ENCODE peak calls at places on chromosomes 7 and 10, in four cellular contexts. E is choroid plexus epithelial cell, L is GM12878, N is fibroblast of lung. Z is an unnamed sample.

GRCh38 chr10:73940634-73941221 is 29.8 kb downstream of the PLAU start:
- DNase-seq in L (no peak), E (peak), N (peak), Z (no peak)

GRCh38 chr7:31890198-31890597 is 180.0 kb downstream of the PDE1C start:
- DNase-seq in N (peak), L (peak), E (no peak), Z (no peak)

GRCh38 chr10:61635946-61636345 is 26.8 kb upstream of the CABCOCO1 start:
- DNase-seq in N (peak), E (peak), L (no peak), Z (no peak)

GRCh38 chr10:84375011-84375410 is 46.6 kb downstream of the CCSER2 start:
- DNase-seq in E (peak), L (peak), N (peak), Z (no peak)

GRCh38 chr7:128163473-128163872 is 77.6 kb upstream of the LEP start:
- DNase-seq in E (no peak), L (no peak), N (no peak), Z (no peak)

GRCh38 chr7:70177166-70177565 is 578.9 kb downstream of the AUTS2 start:
- DNase-seq in E (no peak), N (no peak), L (no peak), Z (no peak)

GRCh38 chr7:10734595-10734994 is 239.1 kb upstream of the PHF14 start:
- DNase-seq in E (no peak), L (no peak), N (no peak), Z (no peak)

GRCh38 chr10:100792544-100792943 is 47.2 kb downstream of the PAX2 start:
- DNase-seq in L (no peak), N (no peak), E (no peak), Z (no peak)

GRCh38 chr7:158096582-158096981 is 491.0 kb downstream of the PTPRN2 start:
- DNase-seq in N (no peak), E (no peak), L (no peak), Z (no peak)

GRCh38 chr7:30237271-30237695 is 47.1 kb upstream of the ZNRF2 start:
- DNase-seq in N (no peak), E (no peak), L (no peak), Z (no peak)

GRCh38 chr10:62130948-62131347 is 137.7 kb downstream of the RTKN2 start:
- DNase-seq in L (no peak), N (peak), E (peak), Z (peak)

GRCh38 chr7:114889646-114890285 is 32.1 kb upstream of the MDFIC start:
- DNase-seq in N (peak), L (no peak), E (peak), Z (peak)

GRCh38 chr10:96406091-96406490 is 47.3 kb upstream of the OPALIN start:
- DNase-seq in L (no peak), E (no peak), N (no peak), Z (no peak)

GRCh38 chr7:139618482-139619366 is 95.2 kb downstream of the CLEC2L start:
- DNase-seq in L (no peak), N (peak), E (peak), Z (no peak)
- TF ChIP-seq CTCF in L (peak), N (peak), E (peak), Z (peak)

GRCh38 chr10:86968994-86969355 is 693 bp downstream of the ADIRF start:
- DNase-seq in E (no peak), L (no peak), N (no peak), Z (no peak)

GRCh38 chr10:86968271-86968993 is at the start of gene ADIRF:
- DNase-seq in N (no peak), E (no peak), L (no peak), Z (no peak)

GRCh38 chr10:86970887-86971145 is 2.5 kb downstream of the ADIRF start:
- DNase-seq in N (no peak), L (no peak), E (no peak), Z (no peak)

GRCh38 chr10:86970152-86970886 is 2.0 kb downstream of the ADIRF start:
- DNase-seq in N (peak), E (no peak), L (no peak), Z (no peak)

GRCh38 chr10:86969421-86970041 is 1.2 kb downstream of the ADIRF start:
- DNase-seq in L (no peak), E (no peak), N (peak), Z (no peak)
- H3K4me3 ChIP-seq in L (no peak), E (no peak), N (peak), Z (no peak)

GRCh38 chr10:109922976-109923921 is at the start of gene XPNPEP1:
- DNase-seq in L (no peak), E (peak), N (peak), Z (peak)
- TF ChIP-seq CTCF in L (no peak), E (no peak), N (no peak), Z (no peak)

GRCh38 chr7:37683263-37684120 is at the start of gene GPR141:
- DNase-seq in L (peak), N (no peak), E (no peak), Z (no peak)
- H3K4me3 ChIP-seq in L (peak), N (no peak), E (no peak), Z (no peak)

DNA sequence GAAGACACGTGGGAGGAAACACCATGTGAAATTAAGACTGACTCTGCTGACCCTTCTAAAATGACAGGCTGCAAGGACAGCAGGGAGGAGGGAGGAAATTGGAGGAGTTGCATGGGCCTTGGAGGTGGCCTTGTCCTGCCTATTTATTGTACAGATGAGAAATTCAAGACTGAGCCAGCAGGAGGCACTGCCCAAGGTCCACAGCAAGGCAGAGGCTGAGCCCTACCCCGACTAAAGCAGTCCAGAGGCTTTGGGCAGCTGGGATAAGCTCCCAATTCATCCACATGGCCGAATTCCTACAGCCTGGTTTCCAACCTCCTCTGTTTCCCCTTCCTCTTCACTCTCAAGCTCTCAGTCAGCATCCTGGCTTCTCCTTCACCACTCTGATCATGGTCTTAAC is 215.9 kb upstream of the ZMIZ1 start:
- DNase-seq in N (peak), E (peak), L (no peak), Z (no peak)
- TF ChIP-seq CTCF in N (peak), E (peak), L (no peak), Z (peak)

GRCh38 chr7:16668978-16669377 is 23.0 kb downstream of the BZW2 start:
- DNase-seq in L (no peak), N (peak), E (peak), Z (no peak)
- H3K4me3 ChIP-seq in L (no peak), N (no peak), E (no peak), Z (no peak)

GRCh38 chr7:117872565-117873055 is 631 bp downstream of the CTTNBP2 start:
- DNase-seq in N (peak), E (peak), L (no peak), Z (no peak)
- TF ChIP-seq CTCF in N (peak), E (peak), L (no peak), Z (peak)

GRCh38 chr7:150325110-150325611 is 1.8 kb upstream of the ACTR3C start:
- DNase-seq in N (peak), L (no peak), E (peak), Z (no peak)
- H3K4me3 ChIP-seq in N (no peak), L (peak), E (no peak), Z (no peak)

GRCh38 chr10:99732033-99732912 is at the start of the genes COX15 and CUTC:
- DNase-seq in E (peak), L (peak), N (peak), Z (peak)
- TF ChIP-seq CTCF in E (peak), L (peak), N (peak), Z (peak)

Z was measured in retinal pigment epithelial cell.